ENCODE peak calls at places on chromosomes 4 and X, in four cellular contexts. One of them, this sample, is unnamed.

GRCh38 chr4:169062861-169063197 is 52.8 kb upstream of the CBR4 start:
- DNase-seq in OCI-LY7: no peak
- DNase-seq in HCT116: no peak
- DNase-seq in pancreas: no peak
- DNase-seq in this sample: no peak

GRCh38 chrX:24341795-24342194 is 18.6 kb upstream of the SUPT20HL1 start:
- DNase-seq in OCI-LY7: no peak
- DNase-seq in HCT116: no peak
- DNase-seq in pancreas: no peak
- DNase-seq in this sample: peak

GRCh38 chrX:72258174-72258573 is 18.9 kb downstream of the RPS4X start:
- DNase-seq in OCI-LY7: no peak
- DNase-seq in HCT116: no peak
- DNase-seq in pancreas: no peak
- DNase-seq in this sample: no peak

GRCh38 chr4:613126-613525 is 12.2 kb upstream of the PDE6B start:
- DNase-seq in OCI-LY7: no peak
- DNase-seq in HCT116: no peak
- DNase-seq in pancreas: no peak
- DNase-seq in this sample: no peak

GRCh38 chr4:102868153-102868781 is 525 bp upstream of the CISD2 start:
- DNase-seq in OCI-LY7: peak
- DNase-seq in HCT116: no peak
- DNase-seq in pancreas: no peak
- DNase-seq in this sample: no peak

GRCh38 chr4:87209696-87210095 is 10.7 kb downstream of the KLHL8 start:
- DNase-seq in OCI-LY7: peak
- DNase-seq in HCT116: no peak
- DNase-seq in pancreas: no peak
- DNase-seq in this sample: no peak

GRCh38 chrX:20354505-20354904 is 87.8 kb upstream of the RPS6KA3 start:
- DNase-seq in OCI-LY7: no peak
- DNase-seq in HCT116: no peak
- DNase-seq in pancreas: no peak
- DNase-seq in this sample: no peak

GRCh38 chr4:8276358-8277240 is 7.0 kb downstream of the HTRA3 start:
- DNase-seq in OCI-LY7: no peak
- DNase-seq in HCT116: no peak
- DNase-seq in pancreas: no peak
- DNase-seq in this sample: no peak

GRCh38 chr4:106291678-106292077 is 24.3 kb downstream of the TBCK start:
- DNase-seq in OCI-LY7: no peak
- DNase-seq in HCT116: no peak
- DNase-seq in pancreas: no peak
- DNase-seq in this sample: no peak

DNA sequence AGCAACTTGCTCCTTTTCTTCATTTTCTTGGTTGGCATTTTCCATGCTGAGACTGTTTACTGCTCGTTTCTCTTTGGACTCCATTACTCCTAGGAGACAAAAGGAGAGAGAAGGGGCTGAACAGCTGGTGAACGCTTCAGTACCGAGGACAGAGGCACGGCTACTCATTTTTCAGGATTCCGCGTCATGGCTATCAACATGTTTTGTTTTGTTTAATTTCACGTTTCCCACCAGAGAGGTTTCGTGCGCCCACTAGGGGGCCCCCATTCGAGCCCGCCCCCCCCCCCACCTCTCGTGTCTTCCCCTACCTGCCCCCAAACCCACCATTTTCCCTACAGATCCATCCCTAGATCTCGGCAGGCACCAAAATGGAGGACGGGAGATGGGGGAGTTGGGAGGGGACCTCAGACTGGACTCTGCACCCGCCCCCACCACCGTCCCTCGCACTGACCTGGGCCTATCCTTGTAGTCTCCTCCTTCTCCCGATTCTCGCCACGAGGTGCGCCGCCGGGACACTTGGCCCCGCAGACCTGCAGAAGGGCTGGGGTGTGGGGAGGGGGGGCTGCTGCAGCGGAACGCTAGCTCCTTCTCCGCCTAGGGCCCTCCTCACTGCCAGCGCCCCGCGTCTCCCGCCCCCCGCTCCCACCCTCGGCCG is 653 bp downstream of the BEX1 start:
- DNase-seq in OCI-LY7: no peak
- DNase-seq in HCT116: no peak
- DNase-seq in pancreas: no peak
- DNase-seq in this sample: no peak
- TF ChIP-seq CTCF in OCI-LY7: no peak
- TF ChIP-seq CTCF in HCT116: no peak
- TF ChIP-seq CTCF in pancreas: no peak
- TF ChIP-seq CTCF in this sample: no peak

GRCh38 chr4:72427022-72427421 is 142.0 kb downstream of the ADAMTS3 start:
- DNase-seq in OCI-LY7: no peak
- DNase-seq in HCT116: no peak
- DNase-seq in pancreas: no peak
- DNase-seq in this sample: no peak

GRCh38 chr4:72429397-72429889 is 139.6 kb downstream of the ADAMTS3 start:
- DNase-seq in OCI-LY7: no peak
- DNase-seq in HCT116: no peak
- DNase-seq in pancreas: no peak
- DNase-seq in this sample: no peak

GRCh38 chr4:72430988-72431387 is 138.0 kb downstream of the ADAMTS3 start:
- DNase-seq in OCI-LY7: no peak
- DNase-seq in HCT116: no peak
- DNase-seq in pancreas: no peak
- DNase-seq in this sample: no peak

GRCh38 chr4:72432282-72432681 is 136.7 kb downstream of the ADAMTS3 start:
- DNase-seq in OCI-LY7: no peak
- DNase-seq in HCT116: no peak
- DNase-seq in pancreas: no peak
- DNase-seq in this sample: no peak

DNA sequence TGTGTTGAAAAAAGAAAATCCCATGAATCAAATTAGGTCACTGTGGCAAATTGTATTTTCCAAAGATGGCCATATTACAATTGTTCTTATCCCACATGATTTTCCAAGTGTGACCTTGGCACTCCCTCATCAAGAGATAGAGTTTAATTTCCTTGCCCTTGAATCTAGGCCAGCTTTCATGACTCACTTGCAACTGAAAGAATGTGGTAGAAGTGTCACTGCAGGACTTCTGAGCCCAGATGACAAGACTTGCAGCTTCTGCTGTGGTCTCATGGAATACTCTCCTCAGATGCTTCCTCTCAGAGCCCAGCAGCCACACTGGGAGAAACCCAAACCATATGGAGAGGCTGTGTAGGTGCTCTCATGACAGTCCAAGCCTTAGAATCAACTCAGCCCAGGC is 139.0 kb downstream of the ADAMTS3 start:
- DNase-seq in OCI-LY7: no peak
- DNase-seq in HCT116: no peak
- DNase-seq in pancreas: no peak
- DNase-seq in this sample: no peak
- TF ChIP-seq CTCF in OCI-LY7: no peak
- TF ChIP-seq CTCF in HCT116: no peak
- TF ChIP-seq CTCF in pancreas: no peak
- TF ChIP-seq CTCF in this sample: no peak

DNA sequence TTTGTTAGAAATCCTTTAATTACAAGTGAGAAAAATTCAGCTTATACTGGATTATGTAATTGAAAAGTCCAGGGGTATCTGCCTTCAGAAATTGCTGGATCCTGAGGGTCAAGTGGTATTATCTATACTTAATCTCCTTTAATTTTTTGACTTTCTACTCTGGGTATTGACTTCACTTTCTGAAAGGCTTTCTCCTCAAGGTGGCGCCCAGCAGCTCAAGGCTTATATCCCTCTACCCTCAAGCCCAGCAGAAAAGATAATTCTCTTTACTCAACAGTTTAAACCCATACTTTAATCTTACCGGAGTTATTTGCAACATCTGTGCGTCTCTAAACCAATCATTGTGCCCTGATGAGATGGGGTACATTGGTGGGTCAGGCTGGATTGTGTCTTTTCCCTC is 129.5 kb downstream of the LARP7 start:
- DNase-seq in OCI-LY7: peak
- DNase-seq in HCT116: no peak
- DNase-seq in pancreas: no peak
- DNase-seq in this sample: no peak
- TF ChIP-seq CTCF in OCI-LY7: peak
- TF ChIP-seq CTCF in HCT116: peak
- TF ChIP-seq CTCF in pancreas: no peak
- TF ChIP-seq CTCF in this sample: peak

DNA sequence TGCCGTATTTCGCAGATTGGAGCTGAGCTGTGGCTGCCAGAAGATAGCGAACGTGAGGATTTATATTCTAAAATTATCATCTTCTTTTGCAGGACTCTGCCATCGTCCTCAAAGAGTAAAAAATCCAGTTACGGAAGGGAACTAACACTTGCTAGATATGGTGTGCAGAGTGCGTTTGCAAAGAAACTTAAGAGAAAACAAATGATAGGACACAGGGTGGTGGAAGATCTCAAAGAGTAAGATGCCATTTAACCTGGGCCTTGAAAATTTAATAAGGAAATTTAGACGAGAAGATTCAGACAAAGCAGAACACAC is 566 bp downstream of the LARP7 start:
- DNase-seq in OCI-LY7: no peak
- DNase-seq in HCT116: no peak
- DNase-seq in pancreas: no peak
- DNase-seq in this sample: no peak
- TF ChIP-seq CTCF in OCI-LY7: peak
- TF ChIP-seq CTCF in HCT116: no peak
- TF ChIP-seq CTCF in pancreas: no peak
- TF ChIP-seq CTCF in this sample: no peak

GRCh38 chrX:47814853-47815252 is 21.8 kb upstream of the ZNF81 start:
- DNase-seq in OCI-LY7: no peak
- DNase-seq in HCT116: no peak
- DNase-seq in pancreas: no peak
- DNase-seq in this sample: no peak
- TF ChIP-seq CTCF in OCI-LY7: no peak
- TF ChIP-seq CTCF in HCT116: no peak
- TF ChIP-seq CTCF in pancreas: no peak
- TF ChIP-seq CTCF in this sample: no peak

GRCh38 chr4:101790521-101791188 is at the start of gene BANK1:
- DNase-seq in OCI-LY7: peak
- DNase-seq in HCT116: peak
- DNase-seq in pancreas: peak
- DNase-seq in this sample: no peak
- TF ChIP-seq CTCF in OCI-LY7: peak
- TF ChIP-seq CTCF in HCT116: no peak
- TF ChIP-seq CTCF in pancreas: no peak
- TF ChIP-seq CTCF in this sample: peak

DNA sequence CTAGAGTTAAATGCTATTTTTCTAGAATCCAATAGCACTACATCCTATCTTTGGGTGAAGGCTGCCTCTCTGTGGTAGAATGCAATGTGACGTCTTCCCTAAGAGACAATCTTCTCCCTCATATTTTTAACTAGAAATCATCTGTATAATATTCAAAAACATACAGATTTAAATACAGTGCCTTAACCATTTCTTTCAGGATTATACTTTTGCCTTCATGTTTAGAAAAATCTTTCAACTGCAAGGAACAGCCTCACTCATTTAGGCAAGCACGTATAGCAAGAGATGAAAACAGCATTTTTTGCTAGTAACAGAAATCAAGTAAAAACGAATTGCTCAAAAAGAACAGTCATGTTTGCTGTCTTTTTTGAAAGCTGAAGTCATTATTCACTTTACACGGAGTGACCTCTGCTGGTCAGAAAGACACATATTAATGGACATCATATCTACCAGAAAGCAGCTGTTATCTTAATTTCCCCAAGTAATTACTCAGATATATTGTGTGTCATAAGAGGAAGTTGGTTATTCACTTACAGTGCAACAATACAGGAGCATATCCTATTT is 422.3 kb downstream of the STPG2 start:
- DNase-seq in OCI-LY7: no peak
- DNase-seq in HCT116: peak
- DNase-seq in pancreas: no peak
- DNase-seq in this sample: no peak
- TF ChIP-seq CTCF in OCI-LY7: peak
- TF ChIP-seq CTCF in HCT116: peak
- TF ChIP-seq CTCF in pancreas: no peak
- TF ChIP-seq CTCF in this sample: peak

DNA sequence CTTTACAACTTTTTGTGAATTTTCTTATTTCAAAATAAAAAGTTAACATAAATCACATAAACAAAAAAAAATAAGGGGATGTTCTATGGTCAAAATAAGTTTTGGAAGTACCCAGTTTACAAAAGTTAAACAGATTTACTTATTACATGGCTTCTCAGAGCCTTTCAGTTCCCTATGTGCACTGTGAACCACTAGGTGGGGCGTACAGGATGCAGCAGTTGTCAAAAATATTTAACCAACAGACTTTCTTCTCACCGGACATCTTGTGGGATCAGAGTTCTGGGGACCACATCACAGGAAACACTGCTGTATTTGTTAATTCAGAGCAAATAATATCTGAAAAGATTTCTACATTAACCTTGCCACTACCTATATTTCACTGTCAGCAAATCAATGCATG is 74.1 kb downstream of the SMARCA1 start:
- DNase-seq in OCI-LY7: no peak
- DNase-seq in HCT116: no peak
- DNase-seq in pancreas: no peak
- DNase-seq in this sample: no peak
- TF ChIP-seq CTCF in OCI-LY7: peak
- TF ChIP-seq CTCF in HCT116: no peak
- TF ChIP-seq CTCF in pancreas: no peak
- TF ChIP-seq CTCF in this sample: no peak

GRCh38 chrX:106752101-106752678 is 25.7 kb downstream of the RNF128 start:
- DNase-seq in OCI-LY7: peak
- DNase-seq in HCT116: no peak
- DNase-seq in pancreas: no peak
- DNase-seq in this sample: no peak
- TF ChIP-seq CTCF in OCI-LY7: peak
- TF ChIP-seq CTCF in HCT116: peak
- TF ChIP-seq CTCF in pancreas: no peak
- TF ChIP-seq CTCF in this sample: peak

GRCh38 chrX:74371823-74372222 is 49.5 kb upstream of the SLC16A2 start:
- DNase-seq in OCI-LY7: no peak
- DNase-seq in HCT116: no peak
- DNase-seq in pancreas: no peak
- DNase-seq in this sample: no peak

GRCh38 chrX:74371399-74371798 is 49.9 kb upstream of the SLC16A2 start:
- DNase-seq in OCI-LY7: no peak
- DNase-seq in HCT116: no peak
- DNase-seq in pancreas: no peak
- DNase-seq in this sample: no peak

GRCh38 chrX:74382613-74383012 is 38.7 kb upstream of the SLC16A2 start:
- DNase-seq in OCI-LY7: peak
- DNase-seq in HCT116: peak
- DNase-seq in pancreas: peak
- DNase-seq in this sample: no peak

GRCh38 chrX:74372272-74372671 is 49.0 kb upstream of the SLC16A2 start:
- DNase-seq in OCI-LY7: no peak
- DNase-seq in HCT116: no peak
- DNase-seq in pancreas: no peak
- DNase-seq in this sample: no peak

GRCh38 chrX:74377282-74377681 is 44.0 kb upstream of the SLC16A2 start:
- DNase-seq in OCI-LY7: no peak
- DNase-seq in HCT116: no peak
- DNase-seq in pancreas: no peak
- DNase-seq in this sample: no peak
- TF ChIP-seq CTCF in OCI-LY7: no peak
- TF ChIP-seq CTCF in HCT116: no peak
- TF ChIP-seq CTCF in pancreas: no peak
- TF ChIP-seq CTCF in this sample: no peak

This sample was measured in AG04449.